ENCODE peak calls at places on chromosome 3, in four cellular contexts. Q is WTC11, R is GM12878, Y is K562. D is an unnamed sample.

GRCh38 chr3:196643201-196643749 is 3.8 kb downstream of the NRROS start:
- DNase-seq in Q (no peak), R (peak), Y (no peak), D (no peak)

GRCh38 chr3:189712906-189713483 is 81.8 kb downstream of the TP63 start:
- DNase-seq in Q (no peak), R (no peak), Y (no peak), D (peak)

GRCh38 chr3:38108649-38109579 is 28.0 kb downstream of the ACAA1 start:
- DNase-seq in Q (no peak), R (no peak), Y (no peak), D (no peak)

GRCh38 chr3:147113293-147114045 is 292.9 kb downstream of the ZIC4 start:
- DNase-seq in Q (no peak), R (no peak), Y (no peak), D (no peak)

GRCh38 chr3:58952128-58952917 is 97.5 kb downstream of the CFAP20DC start:
- DNase-seq in Q (no peak), R (peak), Y (no peak), D (no peak)

GRCh38 chr3:31776016-31776415 is 205.0 kb downstream of the OSBPL10 start:
- DNase-seq in Q (no peak), R (no peak), Y (no peak), D (no peak)

GRCh38 chr3:135694142-135694541 is 271.4 kb upstream of the PPP2R3A start:
- DNase-seq in Q (no peak), R (no peak), Y (no peak), D (no peak)

GRCh38 chr3:167110906-167111305 is 269.2 kb downstream of the ZBBX start:
- DNase-seq in Q (no peak), R (no peak), Y (no peak), D (no peak)

GRCh38 chr3:123385981-123386380 is 62.9 kb downstream of the ADCY5 start:
- DNase-seq in Q (no peak), R (no peak), Y (no peak), D (no peak)

GRCh38 chr3:14691719-14692118 is 16.8 kb downstream of the C3orf20 start:
- DNase-seq in Q (no peak), R (no peak), Y (no peak), D (no peak)

GRCh38 chr3:108132727-108133373 is 42.0 kb upstream of the CD47 start:
- DNase-seq in Q (no peak), R (no peak), Y (no peak), D (no peak)

GRCh38 chr3:14093831-14094230 is 30.8 kb downstream of the CHCHD4 start:
- DNase-seq in Q (no peak), R (no peak), Y (no peak), D (no peak)

GRCh38 chr3:105967117-105967516 is 98.3 kb upstream of the CBLB start:
- DNase-seq in Q (no peak), R (no peak), Y (no peak), D (no peak)

GRCh38 chr3:155739154-155739553 is 5.7 kb downstream of the PLCH1 start:
- DNase-seq in Q (no peak), R (no peak), Y (peak), D (peak)

GRCh38 chr3:141456328-141456689 is 30.5 kb upstream of the RASA2 start:
- DNase-seq in Q (no peak), R (no peak), Y (no peak), D (no peak)

GRCh38 chr3:12287727-12288465 is 974 bp upstream of the PPARG start:
- DNase-seq in Q (peak), R (no peak), Y (no peak), D (no peak)

GRCh38 chr3:160157321-160157720 is 67.9 kb upstream of the C3orf80 start:
- DNase-seq in Q (no peak), R (no peak), Y (no peak), D (no peak)

GRCh38 chr3:124059580-124059979 is 67.7 kb upstream of the ROPN1 start:
- DNase-seq in Q (no peak), R (no peak), Y (no peak), D (no peak)

GRCh38 chr3:181363231-181363630 is 348.5 kb upstream of the SOX2 start:
- DNase-seq in Q (no peak), R (no peak), Y (no peak), D (no peak)

GRCh38 chr3:184262927-184263179 is 1.5 kb upstream of the CAMK2N2 start:
- DNase-seq in Q (no peak), R (no peak), Y (no peak), D (no peak)

GRCh38 chr3:184260571-184261269 is 633 bp downstream of the CAMK2N2 start:
- DNase-seq in Q (peak), R (no peak), Y (peak), D (no peak)

GRCh38 chr3:184259878-184260570 is 1.3 kb downstream of the CAMK2N2 start:
- DNase-seq in Q (peak), R (no peak), Y (peak), D (no peak)

GRCh38 chr3:184261270-184262165 is at the start of gene CAMK2N2:
- DNase-seq in Q (peak), R (no peak), Y (peak), D (peak)

GRCh38 chr3:184262166-184262926 is 993 bp upstream of the CAMK2N2 start:
- DNase-seq in Q (peak), R (no peak), Y (no peak), D (no peak)
- TF ChIP-seq CBFB in Q (no peak), R (no peak), Y (peak), D (no peak)

DNA sequence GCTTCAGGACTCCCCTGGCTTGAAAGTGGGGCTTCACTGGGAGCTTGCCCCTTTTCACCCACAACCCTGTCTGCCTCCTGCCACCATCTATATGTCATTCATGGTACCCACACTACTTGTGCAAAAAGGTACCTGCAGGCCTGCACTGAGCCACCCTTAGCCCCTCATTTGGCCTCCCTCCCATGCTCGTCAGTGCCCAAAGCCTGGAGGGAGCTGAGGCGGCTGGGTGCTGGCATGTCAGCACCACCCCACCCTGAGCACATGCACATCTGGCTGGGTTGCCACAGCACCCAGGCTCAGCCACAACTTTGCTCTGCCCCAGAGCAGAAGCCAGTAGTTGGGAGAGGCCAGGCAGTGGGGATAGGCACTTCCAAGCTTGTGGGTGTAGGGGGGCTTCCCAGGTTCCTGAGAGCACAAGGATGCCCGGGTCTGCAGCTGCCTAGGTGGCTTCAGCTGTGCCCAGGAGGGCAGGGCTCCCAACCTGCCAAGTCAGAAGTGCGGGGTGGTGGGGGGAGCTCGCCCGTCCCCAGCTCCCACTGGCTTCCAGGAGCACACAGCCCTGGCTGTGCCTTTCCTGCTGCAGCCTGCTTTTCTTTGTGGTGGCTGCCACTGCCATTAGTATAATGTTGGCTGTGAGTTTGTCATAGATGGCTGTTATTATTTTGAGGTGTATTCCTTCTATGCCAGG is 1054.6 kb upstream of the EPHA6 start:
- DNase-seq in Q (no peak), R (no peak), Y (no peak), D (no peak)
- TF ChIP-seq CBFB in Q (no peak), R (no peak), Y (no peak), D (no peak)

DNA sequence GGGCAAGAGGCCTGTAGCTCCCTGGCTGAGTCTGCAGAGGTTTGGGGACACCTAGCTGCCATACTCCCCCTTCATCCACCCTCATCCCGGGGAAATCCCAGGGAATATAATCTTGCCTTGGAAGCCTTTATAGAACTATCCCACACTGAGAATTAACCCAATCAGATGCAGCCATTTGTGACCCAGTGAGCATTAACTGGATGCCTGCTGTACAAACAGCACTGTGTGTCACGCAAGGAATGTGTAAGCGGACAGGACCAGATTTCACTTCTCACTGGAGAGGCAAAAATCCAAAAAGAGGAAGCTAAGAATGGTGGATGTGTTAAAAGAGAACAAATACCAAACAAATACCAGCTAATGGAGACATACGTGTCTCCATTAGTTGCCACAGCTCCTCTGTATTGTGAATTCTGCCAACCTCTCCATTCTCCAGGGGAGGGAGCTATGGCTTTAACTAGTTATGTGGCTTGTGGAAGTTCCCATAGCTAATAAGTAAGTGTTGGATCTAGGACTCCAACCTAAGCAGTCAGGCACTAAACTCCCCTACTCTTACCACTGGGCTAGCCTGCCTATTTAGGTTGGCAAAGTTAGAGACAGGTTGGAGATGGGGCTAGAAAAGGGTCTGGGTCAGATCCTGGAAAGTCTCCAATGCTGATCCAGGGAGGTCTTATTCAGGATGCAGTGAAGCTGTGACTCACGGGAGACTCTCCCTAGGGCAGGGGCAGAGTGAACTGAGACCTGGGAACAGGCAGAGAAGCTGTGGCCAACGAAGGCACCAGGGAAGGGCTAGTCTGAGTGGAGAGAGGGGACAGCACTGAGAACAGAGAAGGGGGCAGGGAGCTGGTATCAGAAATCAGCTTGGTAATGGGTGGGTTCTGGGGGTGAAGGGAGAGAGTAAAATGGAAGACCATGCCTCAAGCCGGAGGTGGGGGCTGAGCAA is 2.5 kb downstream of the LTF start:
- DNase-seq in Q (no peak), R (no peak), Y (no peak), D (no peak)
- TF ChIP-seq CBFB in Q (no peak), R (no peak), Y (no peak), D (no peak)

DNA sequence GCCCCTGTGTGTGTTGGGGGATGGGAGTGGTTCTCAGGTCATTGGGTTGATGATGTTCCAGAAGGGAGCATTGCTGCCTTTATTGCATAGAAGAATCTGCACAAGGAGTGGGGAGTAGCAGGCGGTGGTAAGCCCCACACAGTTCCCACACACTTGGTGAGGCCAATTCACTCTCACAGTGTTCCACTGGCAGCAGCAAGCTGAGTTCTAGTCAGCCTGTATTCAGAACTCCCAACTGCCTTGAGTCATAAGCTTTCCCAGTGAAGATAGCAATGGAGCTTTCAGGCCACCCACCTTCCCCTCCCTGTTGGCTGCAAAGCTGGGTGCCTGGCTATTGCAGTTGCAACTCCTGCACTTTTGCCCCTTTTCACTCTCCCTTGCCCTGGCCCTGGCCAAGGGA is 181.1 kb upstream of the RBMS3 start:
- DNase-seq in Q (no peak), R (no peak), Y (no peak), D (no peak)
- TF ChIP-seq CBFB in Q (no peak), R (no peak), Y (no peak), D (no peak)

GRCh38 chr3:121803921-121804320 is 30.9 kb downstream of the IQCB1 start:
- DNase-seq in Q (no peak), R (no peak), Y (no peak), D (no peak)
- TF ChIP-seq CBFB in Q (no peak), R (no peak), Y (no peak), D (no peak)

DNA sequence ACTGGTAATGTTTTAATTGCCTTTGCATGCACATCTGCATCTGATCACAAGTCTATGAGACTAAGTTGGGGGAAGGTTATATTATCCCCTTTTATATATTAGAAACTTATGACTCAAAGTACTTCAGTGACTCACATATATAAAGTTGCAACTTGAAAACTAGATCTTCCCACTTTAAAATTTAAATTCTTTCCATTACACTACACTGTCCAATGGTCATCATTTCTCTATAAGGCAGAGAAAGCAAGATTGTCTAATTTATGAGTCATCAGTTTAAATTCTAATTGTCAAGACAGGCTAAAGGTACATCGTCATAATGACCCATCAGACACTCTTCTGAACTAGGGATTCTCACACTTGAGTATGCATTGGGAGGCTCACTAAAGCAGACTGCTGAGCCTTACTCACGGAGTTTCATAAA is 37.9 kb downstream of the CPA3 start:
- DNase-seq in Q (no peak), R (no peak), Y (no peak), D (no peak)
- TF ChIP-seq CBFB in Q (no peak), R (no peak), Y (no peak), D (no peak)

GRCh38 chr3:127238602-127239001 is 45.7 kb downstream of the PRR23E start:
- DNase-seq in Q (no peak), R (no peak), Y (no peak), D (no peak)
- TF ChIP-seq CBFB in Q (no peak), R (no peak), Y (no peak), D (no peak)

D was measured in HepG2.